ENCODE peak calls at places on chromosomes 3 and 15, in five cellular contexts. B is fibroblast of lung, Y is H1, J is OCI-LY7, L is PC-3. H is an unnamed sample.

GRCh38 chr3:44419159-44419922 is 58.1 kb downstream of the ZNF445 start:
- DNase-seq in B (no peak), Y (no peak), J (no peak), L (no peak), H (no peak)

GRCh38 chr3:14113964-14114667 is 10.6 kb downstream of the CHCHD4 start:
- DNase-seq in B (no peak), Y (peak; percentile 41), J (no peak), L (peak; percentile 67), H (no peak)

GRCh38 chr3:36461588-36461987 is 81.3 kb downstream of the STAC start:
- DNase-seq in B (no peak), Y (no peak), J (no peak), L (no peak), H (no peak)

GRCh38 chr3:192303235-192303634 is 424.1 kb downstream of the FGF12 start:
- DNase-seq in B (no peak), Y (no peak), J (no peak), L (no peak), H (no peak)

GRCh38 chr15:57634290-57634689 is 42.6 kb downstream of the MYZAP start:
- DNase-seq in B (no peak), Y (no peak), J (no peak), L (no peak), H (no peak)

GRCh38 chr3:131036200-131036816 is 9.6 kb downstream of the NEK11 start:
- DNase-seq in B (peak; percentile 70), Y (no peak), J (no peak), L (peak; percentile 87), H (no peak)

GRCh38 chr15:79973445-79974180 is 2.6 kb upstream of the BCL2A1 start:
- DNase-seq in B (no peak), Y (no peak), J (peak; percentile 31), L (no peak), H (no peak)

GRCh38 chr15:33547876-33548275 is 237.1 kb downstream of the RYR3 start:
- DNase-seq in B (peak; percentile 45), Y (peak; percentile 77), J (peak; percentile 29), L (peak; percentile 63), H (peak; percentile 63)

GRCh38 chr3:52277972-52278509 is 408 bp downstream of the WDR82 start:
- DNase-seq in B (peak; percentile 44), Y (peak; percentile 86), J (peak; percentile 73), L (no peak), H (no peak)

GRCh38 chr3:123414958-123415792 is 33.7 kb downstream of the ADCY5 start:
- DNase-seq in B (no peak), Y (no peak), J (no peak), L (no peak), H (no peak)

GRCh38 chr3:194874783-194875182 is 189.1 kb downstream of the FAM43A start:
- DNase-seq in B (no peak), Y (no peak), J (no peak), L (no peak), H (no peak)

GRCh38 chr15:56207711-56208110 is 36.0 kb downstream of the RFX7 start:
- DNase-seq in B (no peak), Y (no peak), J (no peak), L (no peak), H (peak; percentile 48)

GRCh38 chr15:80501453-80501852 is 97.3 kb downstream of the ARNT2 start:
- DNase-seq in B (no peak), Y (peak; percentile 31), J (no peak), L (no peak), H (no peak)

GRCh38 chr15:80550910-80551265 is 144.2 kb upstream of the ABHD17C start:
- DNase-seq in B (peak; percentile 59), Y (no peak), J (no peak), L (peak; percentile 39), H (no peak)

GRCh38 chr15:64837502-64837901 is 4.2 kb upstream of the PLEKHO2 start:
- DNase-seq in B (no peak), Y (no peak), J (no peak), L (no peak), H (peak; percentile 73)

GRCh38 chr3:177574232-177574856 is 377.1 kb upstream of the TBL1XR1 start:
- DNase-seq in B (peak; percentile 67), Y (no peak), J (no peak), L (no peak), H (no peak)

GRCh38 chr3:195897853-195898415 is 10.4 kb downstream of the TNK2 start:
- DNase-seq in B (no peak), Y (no peak), J (no peak), L (peak; percentile 50), H (no peak)

GRCh38 chr3:53046171-53047170 is 598 bp upstream of the SFMBT1 start:
- DNase-seq in B (peak; percentile 27), Y (peak; percentile 86), J (peak; percentile 82), L (no peak), H (peak; percentile 19)

GRCh38 chr3:66854752-66855151 is 143.4 kb upstream of the KBTBD8 start:
- DNase-seq in B (no peak), Y (no peak), J (no peak), L (no peak), H (no peak)

GRCh38 chr3:49248828-49249227 is 28.2 kb downstream of the C3orf62 start:
- DNase-seq in B (no peak), Y (no peak), J (no peak), L (no peak), H (no peak)

GRCh38 chr15:100115711-100116090 is 226.1 kb downstream of the ADAMTS17 start:
- DNase-seq in B (peak; percentile 63), Y (no peak), J (no peak), L (peak; percentile 82), H (no peak)

GRCh38 chr3:30401971-30402370 is 204.4 kb upstream of the TGFBR2 start:
- DNase-seq in B (no peak), Y (no peak), J (no peak), L (no peak), H (no peak)

GRCh38 chr3:140501054-140501769 is 176.7 kb upstream of the TRIM42 start:
- DNase-seq in B (no peak), Y (no peak), J (no peak), L (no peak), H (no peak)

GRCh38 chr3:133574260-133574881 is 885 bp downstream of the CDV3 start:
- DNase-seq in B (peak; percentile 86), Y (peak; percentile 72), J (peak; percentile 83), L (peak; percentile 26), H (peak; percentile 57)

GRCh38 chr3:178439504-178439903 is 96.7 kb upstream of the KCNMB2 start:
- DNase-seq in B (peak; percentile 62), Y (no peak), J (no peak), L (peak; percentile 54), H (no peak)

GRCh38 chr3:30344288-30344687 is 262.1 kb upstream of the TGFBR2 start:
- DNase-seq in B (no peak), Y (no peak), J (no peak), L (peak; percentile 96), H (no peak)

GRCh38 chr3:124774305-124774673 is 44.0 kb downstream of the UMPS start:
- DNase-seq in B (peak; percentile 43), Y (no peak), J (no peak), L (peak; percentile 56), H (no peak)

GRCh38 chr3:37127340-37127739 is 47.0 kb downstream of the LRRFIP2 start:
- DNase-seq in B (no peak), Y (no peak), J (no peak), L (no peak), H (no peak)

GRCh38 chr3:33403756-33404155 is 36.4 kb downstream of the UBP1 start:
- DNase-seq in B (no peak), Y (no peak), J (no peak), L (no peak), H (no peak)

GRCh38 chr3:69364354-69364753 is 21.5 kb downstream of the FRMD4B start:
- DNase-seq in B (no peak), Y (no peak), J (no peak), L (peak; percentile 51), H (no peak)

GRCh38 chr15:91264651-91265351 is 164.7 kb downstream of the SV2B start:
- DNase-seq in B (no peak), Y (no peak), J (no peak), L (no peak), H (no peak)

GRCh38 chr3:105791919-105792786 is 76.7 kb downstream of the CBLB start:
- DNase-seq in B (peak; percentile 99), Y (no peak), J (no peak), L (no peak), H (no peak)

GRCh38 chr3:117059054-117059989 is 349.7 kb downstream of the TUSC7 start:
- DNase-seq in B (peak; percentile 60), Y (no peak), J (peak; percentile 21), L (peak; percentile 34), H (no peak)

GRCh38 chr15:48459571-48460461 is 128.6 kb downstream of the DUT start:
- DNase-seq in B (peak; percentile 82), Y (no peak), J (no peak), L (peak; percentile 88), H (no peak)

GRCh38 chr3:150050510-150050909 is 79.8 kb upstream of the PFN2 start:
- DNase-seq in B (no peak), Y (no peak), J (no peak), L (no peak), H (no peak)

GRCh38 chr3:74491874-74492273 is 122.6 kb downstream of the CNTN3 start:
- DNase-seq in B (no peak), Y (no peak), J (no peak), L (no peak), H (no peak)

GRCh38 chr15:90209591-90209990 is 8.5 kb downstream of the SEMA4B start:
- DNase-seq in B (no peak), Y (no peak), J (no peak), L (peak; percentile 38), H (no peak)

GRCh38 chr3:58306662-58307286 is 454 bp downstream of the HTD2 start:
- DNase-seq in B (peak; percentile 11), Y (peak; percentile 55), J (peak; percentile 69), L (peak; percentile 51), H (peak; percentile 30)

GRCh38 chr3:16399473-16399872 is 114.0 kb downstream of the RFTN1 start:
- DNase-seq in B (peak; percentile 87), Y (no peak), J (peak; percentile 17), L (peak; percentile 50), H (no peak)

GRCh38 chr15:36658321-36658720 is 78.9 kb downstream of the CDIN1 start:
- DNase-seq in B (peak; percentile 16), Y (no peak), J (no peak), L (peak; percentile 88), H (no peak)

GRCh38 chr15:36658905-36659304 is 79.5 kb downstream of the CDIN1 start:
- DNase-seq in B (no peak), Y (no peak), J (no peak), L (no peak), H (no peak)

GRCh38 chr15:36666228-36666627 is 86.8 kb downstream of the CDIN1 start:
- DNase-seq in B (no peak), Y (no peak), J (no peak), L (no peak), H (no peak)

GRCh38 chr15:36661042-36661441 is 81.6 kb downstream of the CDIN1 start:
- DNase-seq in B (no peak), Y (no peak), J (no peak), L (no peak), H (no peak)
- H3K4me3 ChIP-seq in B (no peak overlapping the region), Y (no peak overlapping the region), J (no peak overlapping the region), L (no peak overlapping the region), H (no peak overlapping the region)

GRCh38 chr3:172040976-172041963 is 1.9 kb downstream of the FNDC3B start:
- DNase-seq in B (peak; percentile 55), Y (no peak), J (no peak), L (peak; percentile 37), H (no peak)
- H2AFZ ChIP-seq in B (no peak overlapping the region), Y (no peak overlapping the region), J (no peak overlapping the region), L (no peak overlapping the region), H (no peak overlapping the region)

GRCh38 chr15:31975446-31976229 is 54.7 kb upstream of the CHRNA7 start:
- DNase-seq in B (peak; percentile 3), Y (peak; percentile 59), J (no peak), L (peak; percentile 41), H (no peak)
- TF ChIP-seq CTCF in B (no peak), Y (peak; percentile 65), J (no peak), L (peak; percentile 34), H (no peak)

GRCh38 chr3:26962419-26963355 is 340.1 kb downstream of the LRRC3B start:
- DNase-seq in B (no peak), Y (no peak), J (no peak), L (no peak), H (no peak)
- H3K4me3 ChIP-seq in B (no peak overlapping the region), Y (no peak overlapping the region), J (no peak overlapping the region), L (no peak overlapping the region), H (no peak overlapping the region)

H was measured in DND-41.